ENCODE peak calls at places on chromosome 2, in ten cellular contexts. O is AG04450; N is HCT116; F is CD8-positive, alpha-beta memory T cell; W is T-helper 1 cell; V is stimulated activated CD8-positive, alpha-beta memory T cell treated with anti-CD3 and anti-CD28 coated beads, Interleukin-2, amount 100 ng/mL, for 48 hours; D is naive thymus-derived CD4-positive, alpha-beta T cell; Z is NCI-H2029 treated with DMSO at 0.1 percent for 48 hours; J is NCI-H1436; H is activated CD8-positive, alpha-beta T cell treated with anti-CD3 and anti-CD28 coated beads, Interleukin-2, amount 10 ng/mL, durations not matched to agents 7 days and 5 days. R is an unnamed sample.

GRCh38 chr2:31008571-31009114 is 129.6 kb downstream of the GALNT14 start:
- DNase-seq in J (peak), W (no peak), D (no peak), O (no peak), V (no peak), N (no peak), F (no peak), Z (no peak), H (no peak), R (peak)

GRCh38 chr2:157192445-157193423 is 64.8 kb upstream of the GALNT5 start:
- DNase-seq in W (no peak), D (no peak), H (no peak), J (no peak), Z (no peak), V (no peak), F (no peak), N (no peak), O (no peak), R (no peak)

GRCh38 chr2:195612515-195613495 is 44.2 kb upstream of the SLC39A10 start:
- DNase-seq in F (no peak), V (no peak), H (no peak), N (no peak), Z (no peak), W (no peak), O (peak), J (no peak), D (no peak), R (no peak)

GRCh38 chr2:10529611-10530010 is 81.5 kb upstream of the ODC1 start:
- DNase-seq in D (no peak), Z (no peak), V (no peak), O (no peak), N (no peak), W (no peak), F (no peak), H (no peak), J (no peak), R (no peak)

GRCh38 chr2:230798769-230799399 is 65.9 kb upstream of the ITM2C start:
- DNase-seq in J (no peak), F (peak), N (no peak), O (no peak), H (peak), D (peak), Z (peak), V (no peak), W (peak), R (peak)

GRCh38 chr2:7281348-7281747 is 364.1 kb downstream of the RNF144A start:
- DNase-seq in W (no peak), F (no peak), H (no peak), Z (no peak), J (no peak), O (no peak), V (no peak), N (no peak), D (no peak), R (no peak)

GRCh38 chr2:42842418-42842817 is 50.0 kb upstream of the HAAO start:
- DNase-seq in O (no peak), Z (no peak), V (no peak), N (no peak), D (no peak), H (no peak), W (no peak), J (no peak), F (no peak), R (no peak)

GRCh38 chr2:241540766-241541561 is 17.6 kb upstream of the BOK start:
- DNase-seq in W (peak), O (no peak), J (peak), F (no peak), D (peak), H (peak), V (peak), N (peak), Z (no peak), R (peak)

GRCh38 chr2:29663266-29663665 is 258.1 kb downstream of the ALK start:
- DNase-seq in F (no peak), O (no peak), H (no peak), D (no peak), W (no peak), J (no peak), N (no peak), Z (no peak), V (no peak), R (peak)

GRCh38 chr2:140349695-140350094 is 1569.5 kb upstream of the NXPH2 start:
- DNase-seq in H (no peak), W (no peak), J (no peak), O (no peak), F (no peak), V (no peak), N (no peak), D (no peak), Z (no peak), R (no peak)

GRCh38 chr2:46684661-46685060 is 205.3 kb downstream of the TMEM247 start:
- DNase-seq in O (no peak), F (no peak), Z (no peak), D (no peak), N (no peak), H (no peak), V (no peak), J (no peak), W (no peak), R (no peak)

GRCh38 chr2:121211251-121211650 is 73.8 kb downstream of the TFCP2L1 start:
- DNase-seq in J (no peak), W (no peak), V (no peak), D (no peak), Z (no peak), N (no peak), H (no peak), F (no peak), O (no peak), R (no peak)

GRCh38 chr2:197251163-197251562 is 59.4 kb downstream of the ANKRD44 start:
- DNase-seq in J (no peak), W (no peak), V (no peak), D (no peak), F (no peak), Z (no peak), O (no peak), H (no peak), N (no peak), R (no peak)

GRCh38 chr2:109322111-109322510 is 193.1 kb downstream of the SH3RF3 start:
- DNase-seq in J (no peak), H (no peak), O (peak), W (no peak), V (no peak), D (no peak), N (no peak), F (no peak), Z (no peak), R (no peak)

GRCh38 chr2:181943411-181944124 is 42.1 kb upstream of the PPP1R1C start:
- DNase-seq in V (no peak), O (no peak), H (no peak), N (no peak), D (no peak), Z (no peak), J (no peak), W (no peak), F (no peak), R (no peak)

GRCh38 chr2:240831594-240832204 is 11.7 kb upstream of the KIF1A start:
- DNase-seq in Z (no peak), O (no peak), F (no peak), H (no peak), J (no peak), N (no peak), D (peak), V (no peak), W (no peak), R (peak)

GRCh38 chr2:164600763-164601162 is 20.5 kb downstream of the GRB14 start:
- DNase-seq in J (no peak), F (no peak), Z (no peak), N (no peak), V (no peak), O (no peak), D (no peak), W (no peak), H (no peak), R (no peak)

R was measured in NCI-H69.